ENCODE peak calls at places on chromosomes 11 and 22, in five cellular contexts. R is germinal center, F is Daoy, P is astrocyte of the hippocampus, N is GM23248. M is an unnamed sample.

GRCh38 chr11:11865449-11865848 is 23.7 kb downstream of the USP47 start:
- DNase-seq in R (no peak), F (no peak), P (peak), N (no peak), M (no peak)

GRCh38 chr11:76649964-76650363 is 20.6 kb downstream of the LRRC32 start:
- DNase-seq in N (no peak), P (no peak), F (no peak), R (no peak), M (no peak)

GRCh38 chr11:128251140-128251539 is 336.2 kb downstream of the ETS1 start:
- DNase-seq in R (no peak), F (no peak), P (no peak), N (peak), M (no peak)

GRCh38 chr22:46848227-46848626 is 85.8 kb downstream of the TBC1D22A start:
- DNase-seq in F (no peak), P (peak), R (no peak), N (peak), M (no peak)

GRCh38 chr11:37115963-37116362 is 517.9 kb upstream of the RAG2 start:
- DNase-seq in F (no peak), P (no peak), N (no peak), R (no peak), M (no peak)

GRCh38 chr11:69587454-69588081 is 53.4 kb upstream of the CCND1 start:
- DNase-seq in P (peak), N (peak), R (no peak), F (peak), M (peak)

GRCh38 chr22:38947321-38948112 is 9.9 kb upstream of the APOBEC3A start:
- DNase-seq in P (no peak), N (no peak), F (no peak), R (no peak), M (no peak)

GRCh38 chr11:129828301-129828836 is 12.7 kb downstream of the TMEM45B start:
- DNase-seq in F (peak), P (no peak), N (no peak), R (no peak), M (no peak)

GRCh38 chr22:26513852-26514251 is 1.6 kb upstream of the TFIP11 start:
- DNase-seq in R (no peak), F (no peak), P (no peak), N (no peak), M (no peak)

GRCh38 chr22:32706149-32706548 is 95.4 kb upstream of the TIMP3 start:
- DNase-seq in R (no peak), P (no peak), F (no peak), N (peak), M (no peak)

GRCh38 chr11:61904539-61905048 is 12.8 kb downstream of the RAB3IL1 start:
- DNase-seq in F (no peak), P (peak), N (no peak), R (no peak), M (no peak)

GRCh38 chr11:43922295-43922648 is 20.2 kb upstream of the C11orf96 start:
- DNase-seq in P (no peak), N (no peak), R (no peak), F (no peak), M (no peak)

GRCh38 chr22:50523806-50524663 is 1.4 kb downstream of the SCO2 start:
- DNase-seq in F (peak), P (no peak), N (no peak), R (no peak), M (no peak)

GRCh38 chr11:65290448-65291165 is 24.1 kb upstream of the CDC42EP2 start:
- DNase-seq in P (peak), R (no peak), F (peak), N (peak), M (peak)

GRCh38 chr11:45102810-45103621 is 43.4 kb upstream of the PRDM11 start:
- DNase-seq in P (peak), F (peak), N (peak), R (peak), M (peak)

GRCh38 chr11:64256300-64256699 is 5.0 kb downstream of the PLCB3 start:
- DNase-seq in R (no peak), N (no peak), P (no peak), F (no peak), M (no peak)

M was measured in A172.